ENCODE peak calls at places on chromosomes 12 and 14, in six cellular contexts. C is dermis microvascular lymphatic vessel endothelial cell, N is HS-27A, Y is cerebellar cortex, M is brain microvascular endothelial cell, P is mucosa of descending colon. H is an unnamed sample.

GRCh38 chr12:122643207-122643805 is 59.9 kb downstream of the HCAR2 start:
- DNase-seq in C (no peak), N (no peak), Y (no peak), M (no peak), P (no peak), H (no peak)

GRCh38 chr14:75334191-75335051 is 55.8 kb downstream of the FOS start:
- DNase-seq in C (no peak), N (no peak), Y (no peak), M (no peak), P (peak), H (no peak)

GRCh38 chr14:92199763-92200162 is 78.0 kb downstream of the CPSF2 start:
- DNase-seq in C (no peak), N (no peak), Y (no peak), M (no peak), P (no peak), H (no peak)

GRCh38 chr14:67583711-67584644 is 16.1 kb downstream of the PIGH start:
- DNase-seq in C (peak), N (no peak), Y (peak), M (peak), P (peak), H (peak)

GRCh38 chr12:47156167-47156736 is 76.5 kb upstream of the AMIGO2 start:
- DNase-seq in C (peak), N (no peak), Y (no peak), M (peak), P (no peak), H (no peak)

GRCh38 chr14:30651934-30652333 is 29.8 kb downstream of the SCFD1 start:
- DNase-seq in C (no peak), N (no peak), Y (no peak), M (no peak), P (no peak), H (peak)

GRCh38 chr14:72704507-72704906 is 189.4 kb downstream of the DPF3 start:
- DNase-seq in C (no peak), N (no peak), Y (peak), M (no peak), P (no peak), H (no peak)

GRCh38 chr12:67920432-67920831 is 68.8 kb upstream of the IFNG-AS1 start:
- DNase-seq in C (no peak), N (no peak), Y (no peak), M (no peak), P (no peak), H (no peak)

GRCh38 chr14:102126807-102127455 is 12.8 kb upstream of the WDR20 start:
- DNase-seq in C (no peak), N (no peak), Y (no peak), M (no peak), P (no peak), H (no peak)

H was measured in HuH-7.5.